ENCODE peak calls at places on chromosomes 7 and 10, in ten cellular contexts. H, Q, S, M, U, D, Y, X, A and P are unnamed samples.
A peak's percentile ranks its signal among the peaks of the same experiment; 100 is the strongest.

GRCh38 chr10:76882245-76882644 is 755.4 kb downstream of the KCNMA1 start:
- DNase-seq in H (no peak), Q (no peak), S (peak; percentile 0), M (no peak), U (peak; percentile 5), D (no peak), Y (no peak), X (no peak), A (no peak), P (no peak)

GRCh38 chr10:70943806-70944466 is 55.6 kb upstream of the PCBD1 start:
- DNase-seq in H (peak; percentile 62), Q (no peak), S (no peak), M (no peak), U (no peak), D (no peak), Y (no peak), X (no peak), A (no peak), P (no peak)

GRCh38 chr7:148746139-148746538 is 47.4 kb downstream of the CUL1 start:
- DNase-seq in H (no peak), Q (no peak), S (no peak), M (no peak), U (no peak), D (no peak), Y (no peak), X (no peak), A (no peak), P (no peak)

GRCh38 chr7:6705959-6706665 is 635 bp downstream of the ZNF12 start:
- DNase-seq in H (peak; percentile 45), Q (peak; percentile 9), S (peak; percentile 25), M (peak; percentile 60), U (peak; percentile 30), D (peak; percentile 66), Y (peak; percentile 70), X (peak; percentile 21), A (peak; percentile 77), P (no peak)

GRCh38 chr7:79872171-79872570 is 262.5 kb upstream of the GNAI1 start:
- DNase-seq in H (no peak), Q (no peak), S (no peak), M (no peak), U (no peak), D (no peak), Y (no peak), X (no peak), A (no peak), P (no peak)

GRCh38 chr7:11082552-11083213 is 109.0 kb downstream of the PHF14 start:
- DNase-seq in H (no peak), Q (peak; percentile 75), S (no peak), M (peak; percentile 38), U (no peak), D (peak; percentile 76), Y (peak; percentile 1), X (no peak), A (no peak), P (no peak)

GRCh38 chr7:99006739-99007424 is 128.6 kb downstream of the TRRAP start:
- DNase-seq in H (no peak), Q (no peak), S (no peak), M (no peak), U (no peak), D (no peak), Y (no peak), X (no peak), A (no peak), P (no peak)

GRCh38 chr7:100126931-100127865 is at the start of gene MBLAC1:
- DNase-seq in H (peak; percentile 91), Q (peak; percentile 79), S (peak; percentile 93), M (peak; percentile 95), U (peak; percentile 91), D (peak; percentile 96), Y (peak; percentile 92), X (peak; percentile 86), A (peak; percentile 92), P (peak; percentile 87)

GRCh38 chr10:15478429-15478828 is 107.3 kb upstream of the FAM171A1 start:
- DNase-seq in H (no peak), Q (no peak), S (no peak), M (peak; percentile 90), U (no peak), D (no peak), Y (no peak), X (no peak), A (no peak), P (no peak)

GRCh38 chr7:139043823-139044812 is 8.3 kb upstream of the ZC3HAV1L start:
- DNase-seq in H (no peak), Q (peak; percentile 16), S (no peak), M (no peak), U (peak; percentile 30), D (no peak), Y (no peak), X (no peak), A (no peak), P (peak; percentile 8)

GRCh38 chr7:12635830-12636229 is 51.6 kb upstream of the ARL4A start:
- DNase-seq in H (no peak), Q (no peak), S (peak; percentile 6), M (no peak), U (no peak), D (no peak), Y (no peak), X (no peak), A (no peak), P (no peak)

GRCh38 chr10:78688945-78689935 is 379.5 kb upstream of the ZMIZ1 start:
- DNase-seq in H (no peak), Q (no peak), S (no peak), M (peak; percentile 8), U (no peak), D (peak; percentile 50), Y (no peak), X (no peak), A (no peak), P (no peak)

GRCh38 chr10:15222511-15222910 is 54.0 kb upstream of the NMT2 start:
- DNase-seq in H (no peak), Q (no peak), S (no peak), M (no peak), U (no peak), D (no peak), Y (no peak), X (peak; percentile 41), A (no peak), P (no peak)

GRCh38 chr10:72523932-72524396 is 101.9 kb downstream of the MICU1 start:
- DNase-seq in H (no peak), Q (peak; percentile 62), S (no peak), M (no peak), U (no peak), D (no peak), Y (no peak), X (no peak), A (no peak), P (no peak)

GRCh38 chr7:116227678-116228239 is 17.4 kb downstream of the TES start:
- DNase-seq in H (no peak), Q (no peak), S (no peak), M (no peak), U (no peak), D (no peak), Y (no peak), X (peak; percentile 50), A (no peak), P (peak; percentile 72)

GRCh38 chr10:75542902-75543301 is 111.5 kb downstream of the LRMDA start:
- DNase-seq in H (no peak), Q (no peak), S (no peak), M (peak; percentile 21), U (no peak), D (peak; percentile 49), Y (peak; percentile 34), X (peak; percentile 17), A (no peak), P (no peak)

GRCh38 chr7:22124906-22125305 is 179.2 kb upstream of the CDCA7L start:
- DNase-seq in H (no peak), Q (no peak), S (no peak), M (no peak), U (no peak), D (no peak), Y (no peak), X (no peak), A (no peak), P (no peak)

GRCh38 chr10:117133273-117134083 is 4.6 kb downstream of the VAX1 start:
- DNase-seq in H (no peak), Q (no peak), S (no peak), M (peak; percentile 50), U (no peak), D (no peak), Y (peak; percentile 35), X (no peak), A (no peak), P (no peak)
- H3K4me3 ChIP-seq in H (peak overlapping the region; percentile 25), Q (no peak overlapping the region), S (no peak overlapping the region), M (no peak overlapping the region), U (no peak overlapping the region), D (no peak overlapping the region), Y (peak overlapping the region; percentile 24), X (no peak overlapping the region), A (no peak overlapping the region), P (no peak overlapping the region)

GRCh38 chr7:25849361-25850184 is 302.4 kb upstream of the NFE2L3 start:
- DNase-seq in H (peak; percentile 67), Q (peak; percentile 48), S (no peak), M (peak; percentile 42), U (no peak), D (peak; percentile 83), Y (no peak), X (peak; percentile 98), A (no peak), P (peak; percentile 86)
- H3K4me3 ChIP-seq in H (no peak overlapping the region), Q (no peak overlapping the region), S (no peak overlapping the region), M (no peak overlapping the region), U (no peak overlapping the region), D (no peak overlapping the region), Y (no peak overlapping the region), X (no peak overlapping the region), A (no peak overlapping the region), P (peak overlapping the region; percentile 21)

DNA sequence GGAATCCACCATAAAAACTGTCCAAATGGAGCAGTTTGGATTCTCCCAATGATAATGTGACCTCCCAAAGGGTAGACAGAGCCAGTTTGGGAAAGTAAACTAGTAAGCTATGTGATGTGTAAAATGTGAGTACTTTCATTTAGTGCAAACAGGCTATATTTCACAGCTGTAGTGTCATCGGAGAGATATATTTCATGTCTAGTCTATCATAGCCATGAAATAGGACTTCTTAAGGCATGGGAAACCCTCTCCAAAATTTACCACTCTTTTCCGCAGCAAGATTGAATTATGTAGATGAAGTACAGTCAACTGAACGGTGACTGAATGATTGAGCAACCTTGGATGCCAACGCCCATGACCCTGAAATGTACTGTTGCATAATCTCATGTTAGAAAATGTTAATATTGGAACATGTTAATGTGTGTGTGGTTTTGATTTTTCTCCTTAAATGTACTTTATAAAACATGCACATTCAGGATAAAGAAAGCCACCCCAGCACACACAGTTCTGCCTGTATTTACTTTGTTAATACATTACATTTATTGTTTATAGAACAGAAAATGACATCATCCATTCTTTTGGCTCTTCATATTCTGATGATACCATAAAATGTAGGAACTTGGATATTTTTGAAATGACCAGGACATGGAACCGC is 140.5 kb downstream of the NRP1 start:
- DNase-seq in H (no peak), Q (peak; percentile 45), S (no peak), M (no peak), U (no peak), D (peak; percentile 27), Y (no peak), X (peak; percentile 62), A (no peak), P (no peak)
- H3K4me3 ChIP-seq in H (no peak overlapping the region), Q (no peak overlapping the region), S (no peak overlapping the region), M (no peak overlapping the region), U (no peak overlapping the region), D (no peak overlapping the region), Y (no peak overlapping the region), X (no peak overlapping the region), A (no peak overlapping the region), P (no peak overlapping the region)

DNA sequence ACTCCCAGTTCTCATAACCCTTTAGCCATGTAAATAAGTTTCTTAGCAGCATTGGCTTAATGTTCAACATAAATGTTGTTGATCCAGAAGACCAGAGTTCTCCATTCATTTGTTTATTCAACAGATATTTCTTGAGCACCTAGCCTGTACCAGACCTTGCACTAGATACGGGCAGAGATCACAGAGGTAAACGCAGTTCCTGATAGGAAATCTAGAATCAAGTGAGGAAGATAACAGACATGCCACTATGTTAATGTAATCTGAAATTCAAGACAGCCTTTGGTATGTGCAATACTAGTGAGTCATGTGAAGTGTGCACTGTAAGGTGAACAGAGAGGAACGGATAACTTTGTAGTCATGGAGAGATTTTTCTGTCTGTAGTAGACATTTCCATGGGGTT is 3.0 kb downstream of the BUB3 start:
- DNase-seq in H (no peak), Q (peak; percentile 67), S (no peak), M (no peak), U (no peak), D (peak; percentile 32), Y (no peak), X (peak; percentile 49), A (no peak), P (peak; percentile 15)
- H3K4me3 ChIP-seq in H (no peak overlapping the region), Q (peak overlapping the region; percentile 29), S (no peak overlapping the region), M (no peak overlapping the region), U (no peak overlapping the region), D (no peak overlapping the region), Y (no peak overlapping the region), X (no peak overlapping the region), A (no peak overlapping the region), P (no peak overlapping the region)